ENCODE peak calls at places on chromosome 10, in ten cellular contexts. J, M, Z, W, S, L, I, R, N and X are unnamed samples.

GRCh38 chr10:78336402-78336791 is 302.7 kb downstream of the RPS24 start:
- DNase-seq in J (no peak), M (no peak), Z (no peak), W (no peak), S (no peak), L (peak), I (no peak), R (no peak), N (no peak), X (no peak)

GRCh38 chr10:102782698-102783540 is 39.2 kb downstream of the WBP1L start:
- DNase-seq in J (no peak), M (no peak), Z (no peak), W (no peak), S (no peak), L (no peak), I (no peak), R (no peak), N (no peak), X (no peak)

GRCh38 chr10:819326-819725 is 112.2 kb downstream of the LARP4B start:
- DNase-seq in J (no peak), M (no peak), Z (no peak), W (no peak), S (no peak), L (no peak), I (no peak), R (no peak), N (no peak), X (no peak)

GRCh38 chr10:71795248-71795647 is 21.9 kb upstream of the VSIR start:
- DNase-seq in J (no peak), M (no peak), Z (peak), W (no peak), S (no peak), L (peak), I (no peak), R (no peak), N (no peak), X (no peak)

GRCh38 chr10:73920084-73920483 is 9.2 kb downstream of the PLAU start:
- DNase-seq in J (no peak), M (no peak), Z (no peak), W (no peak), S (no peak), L (peak), I (no peak), R (no peak), N (no peak), X (peak)

GRCh38 chr10:42981358-42982236 is 95.3 kb upstream of the RET start:
- DNase-seq in J (no peak), M (no peak), Z (no peak), W (no peak), S (no peak), L (peak), I (no peak), R (peak), N (no peak), X (no peak)

GRCh38 chr10:19983880-19984279 is 167.6 kb downstream of the PLXDC2 start:
- DNase-seq in J (no peak), M (no peak), Z (no peak), W (no peak), S (no peak), L (no peak), I (no peak), R (no peak), N (no peak), X (no peak)

GRCh38 chr10:50544857-50545429 is 78.8 kb downstream of the SGMS1 start:
- DNase-seq in J (no peak), M (no peak), Z (no peak), W (no peak), S (no peak), L (no peak), I (no peak), R (no peak), N (no peak), X (peak)

GRCh38 chr10:46005383-46005782 is 25.0 kb downstream of the NCOA4 start:
- DNase-seq in J (no peak), M (no peak), Z (no peak), W (no peak), S (no peak), L (no peak), I (no peak), R (no peak), N (no peak), X (no peak)

GRCh38 chr10:102405632-102406031 is 10.1 kb downstream of the NFKB2 start:
- DNase-seq in J (no peak), M (no peak), Z (no peak), W (no peak), S (no peak), L (peak), I (no peak), R (no peak), N (no peak), X (no peak)

GRCh38 chr10:50992972-50993766 is 81.1 kb upstream of the PRKG1 start:
- DNase-seq in J (no peak), M (no peak), Z (peak), W (no peak), S (no peak), L (no peak), I (no peak), R (peak), N (no peak), X (no peak)

GRCh38 chr10:60572511-60573194 is 183.0 kb upstream of the ANK3 start:
- DNase-seq in J (no peak), M (peak), Z (peak), W (no peak), S (no peak), L (peak), I (peak), R (no peak), N (no peak), X (peak)

GRCh38 chr10:123999261-123999660 is 94.1 kb downstream of the CHST15 start:
- DNase-seq in J (no peak), M (no peak), Z (no peak), W (no peak), S (no peak), L (peak), I (no peak), R (peak), N (no peak), X (no peak)

GRCh38 chr10:60718891-60719290 is 59.4 kb upstream of the CDK1 start:
- DNase-seq in J (no peak), M (no peak), Z (no peak), W (no peak), S (no peak), L (no peak), I (no peak), R (no peak), N (no peak), X (no peak)

GRCh38 chr10:112966191-112966855 is 16.3 kb downstream of the TCF7L2 start:
- DNase-seq in J (no peak), M (no peak), Z (no peak), W (no peak), S (no peak), L (no peak), I (no peak), R (no peak), N (no peak), X (no peak)

GRCh38 chr10:28411648-28412047 is 108.8 kb upstream of the MPP7 start:
- DNase-seq in J (no peak), M (no peak), Z (no peak), W (no peak), S (no peak), L (no peak), I (no peak), R (no peak), N (no peak), X (no peak)

GRCh38 chr10:35012781-35013180 is 77.4 kb downstream of the CUL2 start:
- DNase-seq in J (no peak), M (no peak), Z (peak), W (no peak), S (no peak), L (peak), I (no peak), R (no peak), N (no peak), X (no peak)

GRCh38 chr10:109205929-109206585 is 717.3 kb downstream of the XPNPEP1 start:
- DNase-seq in J (no peak), M (no peak), Z (no peak), W (no peak), S (no peak), L (no peak), I (no peak), R (no peak), N (no peak), X (no peak)

GRCh38 chr10:120477006-120477722 is 20.1 kb downstream of the PLPP4 start:
- DNase-seq in J (no peak), M (no peak), Z (no peak), W (no peak), S (no peak), L (no peak), I (no peak), R (no peak), N (no peak), X (no peak)

GRCh38 chr10:23384364-23384763 is 39.8 kb upstream of the C10orf67 start:
- DNase-seq in J (no peak), M (no peak), Z (no peak), W (peak), S (no peak), L (no peak), I (no peak), R (no peak), N (no peak), X (no peak)

GRCh38 chr10:69065406-69066361 is 22.2 kb upstream of the SRGN start:
- DNase-seq in J (no peak), M (no peak), Z (no peak), W (no peak), S (no peak), L (no peak), I (no peak), R (no peak), N (no peak), X (no peak)

GRCh38 chr10:16950686-16951681 is 133.8 kb upstream of the RSU1 start:
- DNase-seq in J (no peak), M (no peak), Z (peak), W (no peak), S (no peak), L (peak), I (no peak), R (no peak), N (no peak), X (no peak)

GRCh38 chr10:6072215-6072941 is 10.2 kb upstream of the IL2RA start:
- DNase-seq in J (peak), M (no peak), Z (no peak), W (no peak), S (no peak), L (no peak), I (no peak), R (no peak), N (no peak), X (no peak)

GRCh38 chr10:12602557-12602956 is 253.2 kb downstream of the CAMK1D start:
- DNase-seq in J (no peak), M (no peak), Z (no peak), W (no peak), S (no peak), L (no peak), I (no peak), R (no peak), N (no peak), X (no peak)

GRCh38 chr10:72834183-72834825 is 59.2 kb upstream of the OIT3 start:
- DNase-seq in J (peak), M (peak), Z (peak), W (no peak), S (peak), L (peak), I (peak), R (no peak), N (no peak), X (peak)

GRCh38 chr10:110914411-110914810 is 4.6 kb downstream of the BBIP1 start:
- DNase-seq in J (no peak), M (no peak), Z (no peak), W (no peak), S (no peak), L (no peak), I (no peak), R (no peak), N (no peak), X (no peak)

GRCh38 chr10:63644398-63645142 is 123.4 kb downstream of the REEP3 start:
- DNase-seq in J (no peak), M (no peak), Z (no peak), W (no peak), S (no peak), L (no peak), I (no peak), R (no peak), N (no peak), X (no peak)

GRCh38 chr10:26407406-26407969 is 30.7 kb upstream of the APBB1IP start:
- DNase-seq in J (no peak), M (no peak), Z (no peak), W (no peak), S (no peak), L (no peak), I (no peak), R (no peak), N (no peak), X (no peak)